ENCODE peak calls at places on chromosomes 13 and 19, in five cellular contexts. One of them, this sample, is unnamed.

GRCh38 chr19:2608602-2608922 is 93.9 kb downstream of the GNG7 start:
- DNase-seq in suprapubic skin: no peak
- DNase-seq in H1: no peak
- DNase-seq in sigmoid colon: no peak
- DNase-seq in stomach: no peak
- DNase-seq in this sample: no peak

GRCh38 chr13:25453966-25454365 is 82.2 kb downstream of the ATP8A2 start:
- DNase-seq in suprapubic skin: no peak
- DNase-seq in sigmoid colon: no peak
- DNase-seq in stomach: no peak
- DNase-seq in H1: no peak
- DNase-seq in this sample: no peak

GRCh38 chr19:575527-576506 is 3.4 kb downstream of the BSG start:
- DNase-seq in H1: no peak
- DNase-seq in stomach: peak
- DNase-seq in sigmoid colon: peak
- DNase-seq in suprapubic skin: no peak
- DNase-seq in this sample: no peak

GRCh38 chr13:75857291-75857690 is 221.2 kb downstream of the LMO7 start:
- DNase-seq in H1: no peak
- DNase-seq in stomach: no peak
- DNase-seq in sigmoid colon: no peak
- DNase-seq in suprapubic skin: no peak
- DNase-seq in this sample: no peak

GRCh38 chr13:114174529-114174941 is 4.5 kb upstream of the CFAP97D2 start:
- DNase-seq in stomach: no peak
- DNase-seq in H1: no peak
- DNase-seq in sigmoid colon: no peak
- DNase-seq in suprapubic skin: no peak
- DNase-seq in this sample: no peak

GRCh38 chr19:4575978-4576933 is 16.8 kb upstream of the SEMA6B start:
- DNase-seq in stomach: peak
- DNase-seq in sigmoid colon: peak
- DNase-seq in H1: peak
- DNase-seq in suprapubic skin: no peak
- DNase-seq in this sample: no peak

GRCh38 chr13:111335263-111335662 is 14.8 kb downstream of the TEX29 start:
- DNase-seq in H1: peak
- DNase-seq in sigmoid colon: no peak
- DNase-seq in stomach: no peak
- DNase-seq in suprapubic skin: no peak
- DNase-seq in this sample: no peak

GRCh38 chr19:6556480-6556879 is 25.7 kb downstream of the TNFSF9 start:
- DNase-seq in sigmoid colon: no peak
- DNase-seq in suprapubic skin: no peak
- DNase-seq in stomach: no peak
- DNase-seq in H1: no peak
- DNase-seq in this sample: no peak

GRCh38 chr13:40406405-40407138 is 259.9 kb downstream of the FOXO1 start:
- DNase-seq in stomach: no peak
- DNase-seq in H1: no peak
- DNase-seq in sigmoid colon: no peak
- DNase-seq in suprapubic skin: no peak
- DNase-seq in this sample: peak

GRCh38 chr19:51210385-51210784 is 14.5 kb upstream of the CD33 start:
- DNase-seq in H1: no peak
- DNase-seq in stomach: no peak
- DNase-seq in sigmoid colon: no peak
- DNase-seq in suprapubic skin: no peak
- DNase-seq in this sample: no peak

GRCh38 chr19:51207747-51208146 is 17.1 kb upstream of the CD33 start:
- DNase-seq in suprapubic skin: no peak
- DNase-seq in H1: no peak
- DNase-seq in stomach: no peak
- DNase-seq in sigmoid colon: no peak
- DNase-seq in this sample: no peak

DNA sequence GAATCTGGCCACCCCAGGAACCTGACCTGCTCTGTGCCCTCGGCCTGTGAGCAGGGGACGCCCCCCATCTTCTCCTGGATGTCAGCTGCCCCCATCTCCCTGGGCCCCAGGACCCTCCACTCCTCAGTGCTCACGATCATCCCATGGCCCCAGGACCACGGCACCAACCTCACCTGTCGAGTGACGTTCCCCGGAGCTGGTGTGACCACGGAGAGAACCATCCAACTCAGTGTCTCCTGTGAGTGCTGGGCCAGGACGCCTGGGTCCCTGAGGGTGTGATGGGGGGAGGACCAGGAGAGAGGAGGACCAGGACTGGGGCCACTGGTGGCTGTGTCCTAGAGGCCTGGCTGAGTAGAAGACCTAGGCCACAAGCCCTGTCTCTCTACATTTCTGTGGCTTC is 13.0 kb upstream of the CD33 start:
- DNase-seq in suprapubic skin: no peak
- DNase-seq in sigmoid colon: no peak
- DNase-seq in stomach: no peak
- DNase-seq in H1: no peak
- DNase-seq in this sample: no peak
- TF ChIP-seq POLR2AphosphoS5 in suprapubic skin: no peak
- TF ChIP-seq POLR2AphosphoS5 in sigmoid colon: no peak
- TF ChIP-seq POLR2AphosphoS5 in stomach: no peak
- TF ChIP-seq POLR2AphosphoS5 in H1: no peak
- TF ChIP-seq POLR2AphosphoS5 in this sample: no peak

DNA sequence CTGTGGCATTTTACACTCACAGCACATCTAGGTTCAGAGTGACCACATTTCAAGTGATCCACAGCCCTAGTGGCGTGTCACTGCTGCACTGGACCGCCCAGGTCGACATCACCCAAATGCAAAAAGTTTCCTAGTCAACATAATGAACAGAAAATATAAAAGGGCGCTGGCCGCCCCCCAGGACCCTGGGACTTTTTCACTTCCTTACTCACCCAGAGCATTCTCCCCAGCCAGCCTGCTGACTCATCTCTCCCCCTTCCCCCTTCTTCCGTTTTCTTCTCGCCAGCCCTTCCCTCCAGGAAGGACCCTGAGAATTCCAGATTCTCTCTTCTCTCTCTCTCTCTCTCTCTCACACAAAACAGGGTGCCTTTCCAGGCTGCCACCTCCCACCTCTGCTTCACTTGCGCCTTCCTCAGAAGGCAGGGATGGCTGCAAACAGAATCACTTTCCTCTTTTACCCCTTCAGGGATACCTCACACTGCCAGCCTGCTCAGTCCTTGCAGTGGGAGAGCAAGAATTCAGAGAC is 21.0 kb upstream of the GRWD1 start:
- DNase-seq in sigmoid colon: no peak
- DNase-seq in suprapubic skin: no peak
- DNase-seq in H1: no peak
- DNase-seq in stomach: no peak
- DNase-seq in this sample: no peak
- H3K27ac ChIP-seq in sigmoid colon: no peak
- H3K27ac ChIP-seq in suprapubic skin: no peak
- H3K27ac ChIP-seq in H1: no peak
- H3K27ac ChIP-seq in stomach: no peak
- H3K27ac ChIP-seq in this sample: no peak

DNA sequence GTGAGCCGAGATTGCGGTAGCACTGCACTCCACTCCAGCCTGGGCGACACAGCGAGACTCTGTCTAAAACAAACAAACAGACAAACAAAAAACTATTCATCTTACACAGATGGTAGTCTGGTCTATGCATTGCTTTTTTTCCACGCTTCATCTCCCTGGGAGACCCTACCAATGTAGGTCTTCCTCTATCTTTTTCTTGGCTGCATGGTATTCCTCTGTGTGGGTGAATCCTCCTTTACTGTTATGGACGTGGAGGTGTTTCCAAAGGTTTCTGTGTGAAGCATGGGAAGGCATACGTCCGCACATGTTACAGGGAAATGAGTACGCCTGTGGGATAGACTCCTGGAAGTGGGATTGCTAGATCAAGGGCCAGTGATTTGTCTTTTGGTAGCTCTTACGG is 5.6 kb downstream of the BICRA start:
- DNase-seq in stomach: no peak
- DNase-seq in H1: no peak
- DNase-seq in suprapubic skin: no peak
- DNase-seq in sigmoid colon: no peak
- DNase-seq in this sample: no peak
- TF ChIP-seq EP300 in stomach: no peak
- TF ChIP-seq EP300 in H1: no peak
- TF ChIP-seq EP300 in suprapubic skin: no peak
- TF ChIP-seq EP300 in sigmoid colon: no peak
- TF ChIP-seq EP300 in this sample: no peak

DNA sequence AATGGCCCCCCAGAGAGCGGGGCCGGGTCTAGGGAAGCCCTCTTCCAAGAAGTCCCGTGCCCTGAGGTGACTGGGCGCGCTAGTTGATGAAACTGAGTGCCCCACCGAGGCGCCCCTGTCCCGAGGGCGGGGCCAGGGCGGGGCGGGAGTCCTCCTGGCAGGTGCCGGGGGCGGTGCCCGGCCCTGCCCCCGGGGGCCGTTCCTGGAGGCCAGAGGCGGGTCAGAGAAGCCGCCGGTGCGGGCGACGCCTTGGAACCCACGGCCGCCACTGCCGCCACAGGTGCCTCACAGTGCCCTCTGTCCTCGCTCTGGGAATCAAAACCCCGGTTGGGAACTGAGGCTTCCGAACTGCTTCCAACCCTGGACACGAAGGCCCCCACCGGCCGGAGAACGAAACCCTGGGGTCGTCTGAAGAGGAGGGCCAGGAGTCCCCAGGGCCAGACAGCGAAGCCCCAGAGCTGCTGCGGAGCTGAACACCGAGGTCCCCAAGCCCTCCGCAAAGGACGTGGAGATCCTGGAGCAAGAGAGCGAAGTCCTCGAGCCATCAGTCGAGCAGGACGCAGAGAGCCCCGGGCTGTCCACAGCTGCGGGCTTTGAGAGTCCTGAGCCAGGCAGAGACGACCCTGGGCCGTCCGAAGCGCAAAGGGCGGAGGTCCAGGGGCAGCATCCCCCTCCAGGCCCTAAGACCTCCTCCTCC is at the start of gene MISP3:
- DNase-seq in H1: no peak
- DNase-seq in stomach: peak
- DNase-seq in sigmoid colon: peak
- DNase-seq in suprapubic skin: no peak
- DNase-seq in this sample: no peak
- TF ChIP-seq POLR2AphosphoS5 in H1: no peak
- TF ChIP-seq POLR2AphosphoS5 in stomach: no peak
- TF ChIP-seq POLR2AphosphoS5 in sigmoid colon: no peak
- TF ChIP-seq POLR2AphosphoS5 in suprapubic skin: no peak
- TF ChIP-seq POLR2AphosphoS5 in this sample: no peak

GRCh38 chr19:40489882-40490230 is 23.1 kb downstream of the SPTBN4 start:
- DNase-seq in H1: no peak
- DNase-seq in suprapubic skin: no peak
- DNase-seq in stomach: no peak
- DNase-seq in sigmoid colon: no peak
- DNase-seq in this sample: no peak

DNA sequence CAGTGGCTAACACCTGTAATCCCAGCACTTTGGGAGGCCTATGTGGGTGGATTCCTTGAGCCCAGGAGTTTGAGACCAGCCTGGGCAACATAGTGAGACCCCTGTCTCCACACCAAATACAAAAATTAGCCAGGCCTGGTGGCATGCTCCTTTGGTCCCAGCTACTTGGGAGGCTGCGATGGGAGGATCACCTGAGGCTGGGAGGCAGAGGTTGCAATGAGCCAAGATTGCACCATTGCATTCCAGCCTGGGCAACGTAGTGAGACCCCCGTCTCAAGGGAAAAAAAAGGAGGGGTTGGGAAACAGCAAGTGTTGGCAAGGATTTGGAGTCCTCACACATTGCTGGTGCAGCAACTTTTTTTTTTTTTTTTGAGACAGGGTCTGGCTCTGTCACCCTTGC is 19.2 kb downstream of the SPTBN4 start:
- DNase-seq in suprapubic skin: no peak
- DNase-seq in sigmoid colon: no peak
- DNase-seq in H1: no peak
- DNase-seq in stomach: no peak
- DNase-seq in this sample: no peak
- H3K27ac ChIP-seq in suprapubic skin: no peak
- H3K27ac ChIP-seq in sigmoid colon: no peak
- H3K27ac ChIP-seq in H1: no peak
- H3K27ac ChIP-seq in stomach: no peak
- H3K27ac ChIP-seq in this sample: no peak

GRCh38 chr13:49810825-49811526 is 18.5 kb upstream of the KPNA3 start:
- DNase-seq in H1: no peak
- DNase-seq in stomach: no peak
- DNase-seq in suprapubic skin: no peak
- DNase-seq in sigmoid colon: no peak
- DNase-seq in this sample: no peak

GRCh38 chr13:49814551-49815270 is 22.2 kb upstream of the KPNA3 start:
- DNase-seq in stomach: no peak
- DNase-seq in suprapubic skin: no peak
- DNase-seq in H1: no peak
- DNase-seq in sigmoid colon: no peak
- DNase-seq in this sample: no peak

GRCh38 chr13:49810464-49810824 is 18.0 kb upstream of the KPNA3 start:
- DNase-seq in stomach: no peak
- DNase-seq in sigmoid colon: no peak
- DNase-seq in H1: no peak
- DNase-seq in suprapubic skin: no peak
- DNase-seq in this sample: no peak

GRCh38 chr13:49812806-49813205 is 20.3 kb upstream of the KPNA3 start:
- DNase-seq in suprapubic skin: no peak
- DNase-seq in H1: no peak
- DNase-seq in sigmoid colon: no peak
- DNase-seq in stomach: no peak
- DNase-seq in this sample: no peak

GRCh38 chr13:49811527-49811908 is 19.0 kb upstream of the KPNA3 start:
- DNase-seq in H1: no peak
- DNase-seq in suprapubic skin: no peak
- DNase-seq in sigmoid colon: no peak
- DNase-seq in stomach: no peak
- DNase-seq in this sample: no peak
- TF ChIP-seq EP300 in H1: no peak
- TF ChIP-seq EP300 in suprapubic skin: no peak
- TF ChIP-seq EP300 in sigmoid colon: no peak
- TF ChIP-seq EP300 in stomach: no peak
- TF ChIP-seq EP300 in this sample: no peak

DNA sequence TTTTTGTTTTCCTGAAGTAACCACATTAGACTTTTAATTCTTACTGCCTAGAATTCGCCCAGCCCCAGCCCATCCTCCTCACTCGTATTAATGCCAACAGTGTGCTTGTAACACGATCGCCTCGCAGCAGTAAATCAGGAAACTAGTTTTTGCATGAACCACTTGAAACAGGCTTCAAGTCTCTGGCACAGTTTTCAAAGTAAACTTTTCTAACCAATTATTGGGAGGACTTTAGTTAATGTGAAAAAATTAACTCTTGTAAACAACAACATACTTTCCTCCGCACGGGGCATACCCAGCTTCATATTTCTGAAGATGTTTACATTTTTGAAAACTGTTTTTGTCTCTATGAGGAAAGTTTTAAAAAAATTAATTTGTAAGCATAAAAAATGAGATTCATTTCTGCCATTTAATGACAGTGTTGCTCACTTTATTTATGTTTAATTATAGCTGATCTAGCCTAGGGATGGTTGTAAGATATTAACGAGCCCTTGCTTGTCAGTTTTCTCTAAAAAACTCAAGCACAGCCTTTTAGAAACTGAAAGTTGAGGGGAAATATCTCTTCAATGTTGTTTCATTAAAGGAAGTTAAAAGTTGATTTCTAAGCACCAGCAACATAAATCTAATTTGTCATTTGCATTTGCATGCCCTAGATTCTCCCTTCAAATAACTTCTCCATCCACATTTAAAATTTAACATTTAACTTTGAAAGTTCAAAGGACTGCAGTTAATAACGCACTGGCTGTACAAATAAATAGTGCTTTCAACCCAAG is 39.4 kb downstream of the TNFRSF19 start:
- DNase-seq in stomach: no peak
- DNase-seq in suprapubic skin: no peak
- DNase-seq in H1: no peak
- DNase-seq in sigmoid colon: no peak
- DNase-seq in this sample: no peak
- TF ChIP-seq POLR2AphosphoS5 in stomach: no peak
- TF ChIP-seq POLR2AphosphoS5 in suprapubic skin: no peak
- TF ChIP-seq POLR2AphosphoS5 in H1: no peak
- TF ChIP-seq POLR2AphosphoS5 in sigmoid colon: no peak
- TF ChIP-seq POLR2AphosphoS5 in this sample: no peak

This sample was measured in esophagus muscularis mucosa.